ENCODE peak calls at places on chromosome 11, in four cellular contexts. J is stimulated activated CD4-positive, alpha-beta T cell treated with anti-CD3 and anti-CD28 coated beads, Interleukin-15, amount 100 ng/mL, for 48 hours; I is T-helper 1 cell; F is activated CD8-positive, alpha-beta memory T cell treated with anti-CD3 and anti-CD28 coated beads for 1 hour. V is an unnamed sample.

GRCh38 chr11:1126491-1126926 is 31.2 kb upstream of the MUC5AC start:
- DNase-seq in F (no peak), I (no peak), J (no peak), V (no peak)

GRCh38 chr11:88300888-88301477 is 36.6 kb downstream of the CTSC start:
- DNase-seq in J (no peak), F (no peak), I (no peak), V (no peak)

GRCh38 chr11:119322921-119323531 is 6.1 kb upstream of the MCAM start:
- DNase-seq in I (no peak), F (no peak), J (no peak), V (no peak)

GRCh38 chr11:126490261-126490660 is 134.8 kb downstream of the ST3GAL4 start:
- DNase-seq in I (no peak), J (no peak), F (no peak), V (no peak)

GRCh38 chr11:134599180-134599810 is 187.3 kb upstream of the B3GAT1 start:
- DNase-seq in F (no peak), J (no peak), I (no peak), V (no peak)

GRCh38 chr11:85893378-85893777 is 38.2 kb downstream of the CCDC83 start:
- DNase-seq in J (no peak), I (no peak), F (no peak), V (no peak)

GRCh38 chr11:36953986-36954385 is 355.9 kb upstream of the RAG2 start:
- DNase-seq in J (no peak), F (no peak), I (no peak), V (no peak)

GRCh38 chr11:35662061-35662648 is 420 bp upstream of the TRIM44 start:
- DNase-seq in F (no peak), J (no peak), I (peak), V (no peak)

GRCh38 chr11:47512701-47513100 is 40.2 kb downstream of the CELF1 start:
- DNase-seq in J (no peak), F (no peak), I (no peak), V (no peak)